ENCODE peak calls at places on chromosomes 6 and 20, in six cellular contexts. One of them, this sample, is unnamed.

GRCh38 chr20:34643919-34644318 is 33.0 kb downstream of the PIGU start:
- DNase-seq in stomach: no peak
- DNase-seq in upper lobe of left lung: peak; percentile 22
- DNase-seq in A549: no peak
- DNase-seq in sigmoid colon: no peak
- DNase-seq in H1: no peak
- DNase-seq in this sample: no peak

GRCh38 chr6:93036835-93037234 is 382.5 kb downstream of the EPHA7 start:
- DNase-seq in A549: no peak
- DNase-seq in sigmoid colon: no peak
- DNase-seq in H1: no peak
- DNase-seq in upper lobe of left lung: no peak
- DNase-seq in stomach: no peak
- DNase-seq in this sample: no peak

GRCh38 chr20:15297059-15297875 is 959.9 kb upstream of the FLRT3 start:
- DNase-seq in sigmoid colon: no peak
- DNase-seq in upper lobe of left lung: peak; percentile 70
- DNase-seq in A549: no peak
- DNase-seq in H1: no peak
- DNase-seq in stomach: peak; percentile 74
- DNase-seq in this sample: no peak

GRCh38 chr6:30150671-30151395 is 10.2 kb downstream of the TRIM10 start:
- DNase-seq in upper lobe of left lung: no peak
- DNase-seq in sigmoid colon: no peak
- DNase-seq in stomach: no peak
- DNase-seq in A549: no peak
- DNase-seq in H1: no peak
- DNase-seq in this sample: peak; percentile 53

GRCh38 chr20:14498809-14499208 is 161.4 kb upstream of the FLRT3 start:
- DNase-seq in H1: peak; percentile 49
- DNase-seq in stomach: no peak
- DNase-seq in upper lobe of left lung: no peak
- DNase-seq in sigmoid colon: no peak
- DNase-seq in A549: no peak
- DNase-seq in this sample: no peak

GRCh38 chr6:85537055-85537494 is 56.6 kb downstream of the SNX14 start:
- DNase-seq in upper lobe of left lung: no peak
- DNase-seq in sigmoid colon: no peak
- DNase-seq in H1: no peak
- DNase-seq in A549: no peak
- DNase-seq in stomach: no peak
- DNase-seq in this sample: no peak

GRCh38 chr6:163416380-163416629 is 1.8 kb downstream of the QKI start:
- DNase-seq in stomach: no peak
- DNase-seq in A549: no peak
- DNase-seq in H1: no peak
- DNase-seq in sigmoid colon: no peak
- DNase-seq in upper lobe of left lung: no peak
- DNase-seq in this sample: no peak

GRCh38 chr20:39289316-39289715 is 327.2 kb downstream of the DHX35 start:
- DNase-seq in A549: no peak
- DNase-seq in upper lobe of left lung: no peak
- DNase-seq in stomach: no peak
- DNase-seq in H1: peak; percentile 66
- DNase-seq in sigmoid colon: no peak
- DNase-seq in this sample: no peak

GRCh38 chr6:97133071-97133470 is 149.9 kb downstream of the MMS22L start:
- DNase-seq in H1: no peak
- DNase-seq in upper lobe of left lung: no peak
- DNase-seq in sigmoid colon: no peak
- DNase-seq in stomach: no peak
- DNase-seq in A549: no peak
- DNase-seq in this sample: no peak

GRCh38 chr20:32123088-32123487 is 13.6 kb downstream of the TM9SF4 start:
- DNase-seq in H1: no peak
- DNase-seq in stomach: no peak
- DNase-seq in A549: no peak
- DNase-seq in upper lobe of left lung: no peak
- DNase-seq in sigmoid colon: no peak
- DNase-seq in this sample: no peak

GRCh38 chr6:165880721-165881120 is 217.7 kb upstream of the PDE10A start:
- DNase-seq in H1: no peak
- DNase-seq in stomach: no peak
- DNase-seq in upper lobe of left lung: no peak
- DNase-seq in A549: no peak
- DNase-seq in sigmoid colon: no peak
- DNase-seq in this sample: peak; percentile 39

GRCh38 chr6:89145461-89145961 is 344 bp upstream of the PM20D2 start:
- DNase-seq in sigmoid colon: no peak
- DNase-seq in A549: peak; percentile 18
- DNase-seq in H1: no peak
- DNase-seq in stomach: no peak
- DNase-seq in upper lobe of left lung: no peak
- DNase-seq in this sample: no peak

GRCh38 chr6:30169658-30170614 is 6.6 kb downstream of the TRIM15 start:
- DNase-seq in sigmoid colon: no peak
- DNase-seq in A549: peak; percentile 33
- DNase-seq in H1: no peak
- DNase-seq in stomach: no peak
- DNase-seq in upper lobe of left lung: no peak
- DNase-seq in this sample: peak; percentile 57

GRCh38 chr6:44304282-44305199 is 8.6 kb downstream of the AARS2 start:
- DNase-seq in upper lobe of left lung: peak; percentile 34
- DNase-seq in sigmoid colon: no peak
- DNase-seq in A549: peak; percentile 35
- DNase-seq in H1: peak; percentile 80
- DNase-seq in stomach: no peak
- DNase-seq in this sample: no peak

GRCh38 chr20:54433653-54434052 is 41.7 kb upstream of the DOK5 start:
- DNase-seq in sigmoid colon: no peak
- DNase-seq in A549: no peak
- DNase-seq in H1: no peak
- DNase-seq in stomach: peak; percentile 57
- DNase-seq in upper lobe of left lung: peak; percentile 58
- DNase-seq in this sample: no peak

GRCh38 chr6:20755631-20756030 is 221.4 kb downstream of the CDKAL1 start:
- DNase-seq in H1: no peak
- DNase-seq in sigmoid colon: no peak
- DNase-seq in stomach: no peak
- DNase-seq in upper lobe of left lung: no peak
- DNase-seq in A549: no peak
- DNase-seq in this sample: no peak

GRCh38 chr6:139903411-139904157 is 529.1 kb upstream of the CITED2 start:
- DNase-seq in sigmoid colon: no peak
- DNase-seq in upper lobe of left lung: no peak
- DNase-seq in A549: no peak
- DNase-seq in stomach: no peak
- DNase-seq in H1: no peak
- DNase-seq in this sample: no peak

GRCh38 chr6:161963634-161964244 is 689.9 kb upstream of the AGPAT4 start:
- DNase-seq in A549: no peak
- DNase-seq in sigmoid colon: no peak
- DNase-seq in stomach: no peak
- DNase-seq in H1: no peak
- DNase-seq in upper lobe of left lung: no peak
- DNase-seq in this sample: no peak

GRCh38 chr20:1427457-1428054 is 34.7 kb upstream of the FKBP1A start:
- DNase-seq in upper lobe of left lung: no peak
- DNase-seq in stomach: no peak
- DNase-seq in sigmoid colon: no peak
- DNase-seq in H1: peak; percentile 62
- DNase-seq in A549: no peak
- DNase-seq in this sample: peak; percentile 55

GRCh38 chr6:158417760-158418098 is 105.5 kb downstream of the TULP4 start:
- DNase-seq in sigmoid colon: no peak
- DNase-seq in A549: no peak
- DNase-seq in H1: no peak
- DNase-seq in stomach: no peak
- DNase-seq in upper lobe of left lung: no peak
- DNase-seq in this sample: peak; percentile 5

GRCh38 chr20:2114990-2115681 is 13.5 kb downstream of the STK35 start:
- DNase-seq in A549: no peak
- DNase-seq in upper lobe of left lung: no peak
- DNase-seq in sigmoid colon: peak; percentile 90
- DNase-seq in H1: no peak
- DNase-seq in stomach: no peak
- DNase-seq in this sample: no peak

GRCh38 chr6:122494665-122495272 is 23.2 kb upstream of the SERINC1 start:
- DNase-seq in sigmoid colon: no peak
- DNase-seq in upper lobe of left lung: peak; percentile 48
- DNase-seq in A549: no peak
- DNase-seq in stomach: peak; percentile 51
- DNase-seq in H1: no peak
- DNase-seq in this sample: no peak

GRCh38 chr20:6178537-6178936 is 55.7 kb upstream of the FERMT1 start:
- DNase-seq in H1: no peak
- DNase-seq in upper lobe of left lung: no peak
- DNase-seq in A549: no peak
- DNase-seq in sigmoid colon: no peak
- DNase-seq in stomach: no peak
- DNase-seq in this sample: no peak

GRCh38 chr6:17601389-17601703 is 1.2 kb downstream of the FAM8A1 start:
- DNase-seq in upper lobe of left lung: no peak
- DNase-seq in sigmoid colon: no peak
- DNase-seq in stomach: no peak
- DNase-seq in A549: no peak
- DNase-seq in H1: no peak
- DNase-seq in this sample: no peak
- H3K27ac ChIP-seq in upper lobe of left lung: peak overlapping the region; percentile 91
- H3K27ac ChIP-seq in sigmoid colon: peak overlapping the region; percentile 94
- H3K27ac ChIP-seq in stomach: peak overlapping the region; percentile 100
- H3K27ac ChIP-seq in A549: no peak overlapping the region
- H3K27ac ChIP-seq in H1: no peak overlapping the region
- H3K27ac ChIP-seq in this sample: peak overlapping the region; percentile 99

DNA sequence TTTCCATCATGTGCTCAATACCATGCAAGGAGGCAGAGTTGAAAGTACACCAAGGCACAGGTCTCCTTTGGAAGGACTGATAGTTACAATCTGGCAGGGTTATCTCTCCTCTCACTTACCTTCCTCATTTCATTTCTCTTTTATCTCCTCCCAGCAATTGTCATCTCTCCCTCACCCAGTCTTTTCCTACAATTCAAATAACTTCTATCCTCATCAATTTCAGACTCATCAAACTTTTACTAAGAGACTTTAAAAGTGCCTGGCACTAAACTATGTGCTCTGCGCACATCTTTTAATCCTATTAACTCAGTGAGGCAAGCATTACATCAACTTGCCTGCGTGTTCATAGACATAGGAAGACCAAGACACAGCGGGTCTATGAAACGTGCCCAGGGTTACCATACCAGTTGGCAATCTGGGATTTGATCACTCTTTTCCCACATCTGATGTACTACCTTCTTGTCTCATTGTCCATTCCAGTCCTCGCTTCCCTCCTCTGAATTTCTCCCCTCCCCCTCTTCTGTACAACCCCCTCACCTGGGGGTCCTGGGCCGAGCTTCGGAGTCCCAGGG is 1.2 kb downstream of the VARS1 start:
- DNase-seq in stomach: no peak
- DNase-seq in A549: no peak
- DNase-seq in sigmoid colon: no peak
- DNase-seq in upper lobe of left lung: no peak
- DNase-seq in H1: no peak
- DNase-seq in this sample: no peak
- TF ChIP-seq EP300 in stomach: no peak
- TF ChIP-seq EP300 in A549: no peak
- TF ChIP-seq EP300 in sigmoid colon: no peak
- TF ChIP-seq EP300 in upper lobe of left lung: no peak
- TF ChIP-seq EP300 in H1: no peak
- TF ChIP-seq EP300 in this sample: no peak

GRCh38 chr6:34240329-34241248 is 3.9 kb downstream of the HMGA1 start:
- DNase-seq in sigmoid colon: peak; percentile 56
- DNase-seq in upper lobe of left lung: no peak
- DNase-seq in stomach: no peak
- DNase-seq in A549: no peak
- DNase-seq in H1: no peak
- DNase-seq in this sample: peak; percentile 86
- H3K4me3 ChIP-seq in sigmoid colon: no peak overlapping the region
- H3K4me3 ChIP-seq in upper lobe of left lung: no peak overlapping the region
- H3K4me3 ChIP-seq in stomach: no peak overlapping the region
- H3K4me3 ChIP-seq in A549: no peak overlapping the region
- H3K4me3 ChIP-seq in H1: peak overlapping the region; percentile 98
- H3K4me3 ChIP-seq in this sample: no peak overlapping the region

GRCh38 chr20:62129731-62130531 is 7.7 kb downstream of the LSM14B start:
- DNase-seq in upper lobe of left lung: no peak
- DNase-seq in stomach: no peak
- DNase-seq in H1: no peak
- DNase-seq in A549: no peak
- DNase-seq in sigmoid colon: no peak
- DNase-seq in this sample: no peak
- H3K27ac ChIP-seq in upper lobe of left lung: no peak overlapping the region
- H3K27ac ChIP-seq in stomach: no peak overlapping the region
- H3K27ac ChIP-seq in H1: no peak overlapping the region
- H3K27ac ChIP-seq in A549: no peak overlapping the region
- H3K27ac ChIP-seq in sigmoid colon: no peak overlapping the region
- H3K27ac ChIP-seq in this sample: no peak overlapping the region

GRCh38 chr20:10637062-10637559 is 36.7 kb downstream of the JAG1 start:
- DNase-seq in sigmoid colon: peak; percentile 85
- DNase-seq in H1: no peak
- DNase-seq in A549: no peak
- DNase-seq in stomach: no peak
- DNase-seq in upper lobe of left lung: no peak
- DNase-seq in this sample: no peak
- TF ChIP-seq EP300 in sigmoid colon: no peak
- TF ChIP-seq EP300 in H1: no peak
- TF ChIP-seq EP300 in A549: no peak
- TF ChIP-seq EP300 in stomach: no peak
- TF ChIP-seq EP300 in upper lobe of left lung: no peak
- TF ChIP-seq EP300 in this sample: no peak

DNA sequence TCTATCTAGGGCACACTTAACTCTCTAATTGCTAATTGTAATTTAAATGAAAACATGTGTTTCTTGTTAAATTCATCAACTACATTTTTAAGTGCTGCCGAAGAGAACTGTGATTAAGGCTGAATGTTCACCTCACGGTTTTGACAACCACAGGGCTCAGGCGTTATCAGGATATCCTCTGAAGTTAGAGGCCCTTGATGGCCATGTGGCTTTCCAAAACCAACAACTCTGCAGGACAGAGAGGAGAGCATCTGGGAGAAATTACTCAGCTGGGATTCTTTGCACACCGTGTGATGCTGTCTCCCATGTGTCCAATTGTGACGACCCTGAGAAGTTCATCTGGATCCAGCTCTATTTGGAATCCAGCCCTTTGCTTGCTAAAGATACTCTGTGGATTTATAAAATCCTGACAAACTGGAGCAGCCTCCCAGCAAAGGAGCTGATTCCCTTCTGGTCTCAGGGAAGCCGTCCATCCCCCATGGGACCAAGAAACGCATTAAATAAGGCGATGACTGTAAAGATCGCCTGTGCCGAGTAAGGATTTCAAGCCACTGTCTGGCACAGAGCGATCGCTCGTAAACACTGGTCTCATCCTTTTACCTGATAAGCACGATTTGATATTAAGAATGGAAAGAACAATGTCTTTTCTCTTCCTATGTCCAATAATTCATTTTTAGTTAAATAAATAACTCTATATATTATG is 401.1 kb downstream of the CD83 start:
- DNase-seq in sigmoid colon: no peak
- DNase-seq in A549: no peak
- DNase-seq in upper lobe of left lung: no peak
- DNase-seq in H1: no peak
- DNase-seq in stomach: no peak
- DNase-seq in this sample: peak; percentile 78
- H3K4me3 ChIP-seq in sigmoid colon: no peak overlapping the region
- H3K4me3 ChIP-seq in A549: no peak overlapping the region
- H3K4me3 ChIP-seq in upper lobe of left lung: no peak overlapping the region
- H3K4me3 ChIP-seq in H1: no peak overlapping the region
- H3K4me3 ChIP-seq in stomach: no peak overlapping the region
- H3K4me3 ChIP-seq in this sample: no peak overlapping the region

This sample was measured in esophagus muscularis mucosa.